ENCODE peak calls at places on chromosomes 7 and 10, in five cellular contexts. E, Y, Q, T and P are unnamed samples.

GRCh38 chr7:47622946-47623640 is 41.2 kb upstream of the TNS3 start:
- DNase-seq in Q (peak), T (no peak), E (no peak), Y (no peak), P (no peak)

GRCh38 chr7:4840097-4840501 is 21.7 kb downstream of the PAPOLB start:
- DNase-seq in E (no peak), T (no peak), Y (no peak), Q (no peak), P (no peak)

GRCh38 chr7:17153571-17153970 is 144.9 kb upstream of the AHR start:
- DNase-seq in E (no peak), T (no peak), Q (no peak), Y (peak), P (no peak)

GRCh38 chr7:70893985-70894722 is 237.8 kb upstream of the GALNT17 start:
- DNase-seq in Q (no peak), T (no peak), E (no peak), Y (no peak), P (no peak)

GRCh38 chr7:107463139-107464078 is 6.4 kb upstream of the GPR22 start:
- DNase-seq in T (peak), Y (no peak), Q (peak), E (peak), P (peak)

GRCh38 chr7:105006367-105007139 is 7.5 kb upstream of the KMT2E start:
- DNase-seq in E (no peak), T (no peak), Q (no peak), Y (no peak), P (no peak)

GRCh38 chr7:144854839-144855424 is 19.1 kb upstream of the TPK1 start:
- DNase-seq in Q (no peak), E (no peak), Y (no peak), T (no peak), P (no peak)

GRCh38 chr10:110860576-110861241 is 11.0 kb upstream of the PDCD4 start:
- DNase-seq in Q (peak), E (no peak), Y (no peak), T (no peak), P (no peak)

GRCh38 chr10:63977329-63977923 is 456.2 kb downstream of the REEP3 start:
- DNase-seq in Y (peak), T (peak), E (peak), Q (no peak), P (peak)

GRCh38 chr7:1645071-1646015 is 24.7 kb upstream of the ELFN1 start:
- DNase-seq in Q (no peak), E (no peak), Y (no peak), T (no peak), P (no peak)

GRCh38 chr7:111138196-111138569 is 47.3 kb downstream of the LRRN3 start:
- DNase-seq in Q (no peak), Y (no peak), T (no peak), E (peak), P (no peak)

GRCh38 chr10:87505366-87506113 is 847 bp downstream of the MINPP1 start:
- DNase-seq in T (peak), Q (peak), E (peak), Y (no peak), P (peak)

GRCh38 chr7:123538897-123539296 is 4.5 kb upstream of the IQUB start:
- DNase-seq in T (no peak), E (no peak), Q (no peak), Y (no peak), P (no peak)

GRCh38 chr10:132865236-132865635 is 77.1 kb downstream of the CFAP46 start:
- DNase-seq in Y (no peak), T (peak), Q (peak), E (no peak), P (no peak)

GRCh38 chr10:128274938-128275337 is 148.7 kb upstream of the MKI67 start:
- DNase-seq in Q (no peak), E (no peak), Y (no peak), T (no peak), P (no peak)

GRCh38 chr10:6514844-6515780 is 65.0 kb downstream of the PRKCQ start:
- DNase-seq in E (no peak), T (no peak), Q (no peak), Y (no peak), P (no peak)

GRCh38 chr10:95319239-95319638 is 28.4 kb upstream of the PDLIM1 start:
- DNase-seq in Y (no peak), T (no peak), Q (no peak), E (no peak), P (no peak)

GRCh38 chr10:970311-971149 is 17.7 kb upstream of the GTPBP4 start:
- DNase-seq in T (no peak), Y (no peak), E (no peak), Q (no peak), P (no peak)

GRCh38 chr10:6226216-6226615 is 23.5 kb downstream of the PFKFB3 start:
- DNase-seq in Y (no peak), E (no peak), T (no peak), Q (no peak), P (no peak)

GRCh38 chr7:28755255-28755654 is 202.9 kb downstream of the TRIL start:
- DNase-seq in T (no peak), E (no peak), Y (no peak), Q (no peak), P (no peak)

GRCh38 chr10:34637419-34637911 is 177.6 kb downstream of the PARD3 start:
- DNase-seq in T (peak), Y (no peak), E (peak), Q (peak), P (peak)

GRCh38 chr7:1596181-1597043 is 26.6 kb upstream of the PSMG3 start:
- DNase-seq in T (no peak), E (no peak), Y (no peak), Q (no peak), P (no peak)

GRCh38 chr10:36634916-36635315 is 490.5 kb upstream of the ANKRD30A start:
- DNase-seq in Q (no peak), E (no peak), Y (no peak), T (no peak), P (no peak)

GRCh38 chr10:14326581-14326980 is 4.1 kb downstream of the FRMD4A start:
- DNase-seq in Y (no peak), T (no peak), Q (no peak), E (no peak), P (no peak)

GRCh38 chr7:98107313-98107691 is 640 bp downstream of the LMTK2 start:
- DNase-seq in Y (no peak), Q (no peak), T (peak), E (no peak), P (no peak)

GRCh38 chr7:43071604-43072003 is 40.8 kb upstream of the HECW1 start:
- DNase-seq in Q (no peak), Y (no peak), E (no peak), T (peak), P (peak)

GRCh38 chr7:73768661-73769480 is 1.2 kb downstream of the CLDN3 start:
- DNase-seq in E (no peak), Q (no peak), Y (no peak), T (peak), P (no peak)

DNA sequence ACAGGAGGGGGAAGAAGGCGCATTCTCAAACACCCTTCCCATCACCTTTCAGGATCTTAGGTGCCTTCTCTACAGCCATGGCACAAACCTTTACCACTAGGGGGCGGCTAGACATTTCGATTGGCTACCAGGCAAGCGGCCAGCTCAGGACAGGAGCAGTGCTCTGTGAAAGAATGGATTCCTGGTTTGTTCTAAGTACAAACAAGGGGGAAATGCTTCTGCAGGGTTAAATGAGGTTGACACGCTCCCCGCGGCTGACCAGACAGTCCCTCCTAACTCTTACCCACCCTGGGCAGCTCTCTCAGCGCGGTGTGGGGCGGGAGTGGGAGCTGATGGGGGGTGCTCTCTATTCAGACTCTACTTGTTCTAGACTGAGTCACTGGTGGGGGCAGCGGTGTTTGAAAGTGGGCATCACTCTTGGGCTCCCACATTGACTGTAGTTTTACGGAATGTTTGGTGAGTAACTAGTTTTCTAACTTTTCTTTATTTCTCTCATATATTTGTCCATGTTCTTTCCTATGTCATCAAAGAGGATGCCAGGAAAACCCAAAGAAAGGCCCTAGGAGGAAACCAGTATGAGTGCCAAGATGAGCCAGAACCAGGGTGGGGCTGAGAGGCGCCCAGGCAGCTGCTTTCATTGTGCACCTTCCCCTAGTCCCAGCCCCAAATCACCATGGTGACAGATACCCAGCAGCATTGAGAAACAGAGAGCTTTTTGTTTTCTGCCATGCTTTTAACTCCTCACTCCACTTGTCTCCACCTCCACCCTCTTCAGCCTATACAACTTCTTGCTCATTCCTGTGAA is 61.4 kb upstream of the GPR158 start:
- DNase-seq in Q (peak), Y (no peak), T (peak), E (peak), P (peak)
- TF ChIP-seq CTCF in Q (no peak), Y (peak), T (peak), E (peak), P (peak)

GRCh38 chr7:44858161-44858560 is 10.3 kb upstream of the H2AZ2 start:
- DNase-seq in T (no peak), E (no peak), Y (no peak), Q (no peak), P (no peak)
- TF ChIP-seq CTCF in T (no peak), E (no peak), Y (no peak), Q (no peak), P (peak)

DNA sequence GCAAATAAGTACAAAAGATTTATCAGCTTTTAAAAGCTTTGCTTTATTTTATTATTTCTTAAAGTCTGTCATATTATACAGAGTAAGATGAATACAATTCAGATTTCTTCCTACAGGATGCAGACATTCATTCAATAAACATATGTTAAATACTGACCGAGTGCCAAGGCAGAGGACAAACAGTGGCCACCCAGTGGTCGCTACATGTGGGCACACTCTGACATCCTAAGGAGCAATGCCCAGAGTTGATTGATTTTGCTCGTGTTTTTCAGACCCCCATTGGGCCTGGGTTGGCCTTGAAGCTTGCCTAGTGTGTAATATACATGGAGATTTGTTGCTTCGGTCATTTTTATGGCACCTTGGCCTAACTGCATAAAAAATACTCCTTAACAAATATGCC is 201.2 kb downstream of the CCDC3 start:
- DNase-seq in T (no peak), Q (no peak), E (no peak), Y (no peak), P (no peak)
- TF ChIP-seq CTCF in T (no peak), Q (no peak), E (no peak), Y (no peak), P (no peak)

GRCh38 chr10:119724630-119725549 is 960 bp upstream of the INPP5F start:
- DNase-seq in T (no peak), Q (no peak), E (peak), Y (no peak), P (no peak)

GRCh38 chr10:119723624-119724023 is 2.2 kb upstream of the INPP5F start:
- DNase-seq in T (no peak), Q (no peak), E (no peak), Y (no peak), P (no peak)

GRCh38 chr10:119723161-119723560 is 2.7 kb upstream of the INPP5F start:
- DNase-seq in Q (no peak), Y (no peak), E (no peak), T (no peak), P (no peak)

GRCh38 chr10:119726291-119727261 is 726 bp downstream of the INPP5F start:
- DNase-seq in Q (peak), E (no peak), Y (no peak), T (peak), P (peak)

GRCh38 chr10:119725550-119726290 is at the start of gene INPP5F:
- DNase-seq in T (peak), Y (peak), Q (peak), E (peak), P (peak)
- TF ChIP-seq CTCF in T (no peak), Y (no peak), Q (no peak), E (peak), P (peak)

GRCh38 chr7:132240821-132241422 is 335.3 kb downstream of the PLXNA4 start:
- DNase-seq in Q (no peak), Y (no peak), T (no peak), E (no peak), P (no peak)
- TF ChIP-seq CTCF in Q (no peak), Y (no peak), T (no peak), E (no peak), P (no peak)

GRCh38 chr10:84739641-84740040 is 411.3 kb downstream of the CCSER2 start:
- DNase-seq in Y (no peak), E (no peak), Q (no peak), T (no peak), P (no peak)

DNA sequence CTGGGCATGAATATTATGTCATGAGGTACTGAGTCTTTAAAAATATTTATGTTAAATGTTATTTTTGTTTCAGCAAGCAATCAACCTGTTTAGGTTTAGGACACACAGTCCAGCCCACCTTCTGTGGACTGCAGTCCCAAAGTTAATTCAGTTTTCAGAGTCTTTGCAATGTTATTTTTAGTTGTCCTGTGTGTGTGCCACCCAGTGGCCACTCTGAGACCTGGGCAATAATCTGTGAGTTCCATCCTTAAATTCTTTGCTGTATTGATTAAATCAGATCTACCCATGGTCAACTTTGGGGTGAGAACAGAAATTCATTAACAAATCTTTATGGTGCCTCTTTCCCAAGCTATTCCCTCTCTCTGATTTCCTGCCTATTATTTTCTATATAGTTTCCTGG is 415.1 kb downstream of the CCSER2 start:
- DNase-seq in T (no peak), Y (no peak), Q (no peak), E (no peak), P (no peak)
- TF ChIP-seq CTCF in T (peak), Y (no peak), Q (no peak), E (no peak), P (peak)

GRCh38 chr10:120804020-120804419 is 47.1 kb upstream of the WDR11 start:
- DNase-seq in E (no peak), Y (peak), T (no peak), Q (no peak), P (no peak)

GRCh38 chr10:120806081-120806480 is 45.1 kb upstream of the WDR11 start:
- DNase-seq in T (no peak), E (no peak), Y (no peak), Q (no peak), P (no peak)

GRCh38 chr10:120805014-120805805 is 46.0 kb upstream of the WDR11 start:
- DNase-seq in Q (no peak), Y (no peak), E (no peak), T (no peak), P (no peak)

GRCh38 chr10:120799849-120800248 is 51.3 kb upstream of the WDR11 start:
- DNase-seq in T (no peak), Y (no peak), E (no peak), Q (no peak), P (no peak)

GRCh38 chr10:120800528-120801323 is 50.4 kb upstream of the WDR11 start:
- DNase-seq in E (no peak), Q (no peak), T (no peak), Y (no peak), P (no peak)
- TF ChIP-seq CTCF in E (no peak), Q (no peak), T (no peak), Y (no peak), P (no peak)

GRCh38 chr10:100761191-100761590 is 15.8 kb downstream of the PAX2 start:
- DNase-seq in Y (no peak), T (no peak), Q (no peak), E (no peak), P (no peak)

GRCh38 chr10:100767428-100767779 is 22.0 kb downstream of the PAX2 start:
- DNase-seq in E (no peak), Q (no peak), T (no peak), Y (no peak), P (no peak)

GRCh38 chr10:100769481-100769880 is 24.1 kb downstream of the PAX2 start:
- DNase-seq in T (no peak), E (no peak), Y (no peak), Q (no peak), P (no peak)

GRCh38 chr10:100763043-100763747 is 17.8 kb downstream of the PAX2 start:
- DNase-seq in T (no peak), Y (no peak), Q (no peak), E (no peak), P (no peak)

GRCh38 chr10:100766693-100767427 is 21.5 kb downstream of the PAX2 start:
- DNase-seq in T (no peak), Y (no peak), Q (no peak), E (no peak), P (no peak)
- TF ChIP-seq CTCF in T (no peak), Y (no peak), Q (no peak), E (no peak), P (peak)